ENCODE peak calls at places on chromosome 1, in ten cellular contexts. One of them, this sample, is unnamed.

GRCh38 chr1:211345719-211346118 is 19.1 kb downstream of the TRAF5 start:
- ATAC-seq in left colon: no peak
- ATAC-seq in activated CD8-positive, alpha-beta T cell treated with anti-CD3 and anti-CD28 coated beads for 36 hours: no peak
- ATAC-seq in stimulated activated naive CD8-positive, alpha-beta T cell treated with anti-CD3 and anti-CD28 coated beads, Interleukin-15, Interleukin-2, amounts not matched to agents 100 U/mL and 50 U/mL, for 24 hours: no peak
- ATAC-seq in activated CD4-positive, alpha-beta T cell treated with anti-CD3 and anti-CD28 coated beads for 36 hours: no peak
- ATAC-seq in pancreas: peak
- ATAC-seq in stimulated activated memory B cell treated with anti-CD40 and anti-IgM and Interleukin-4, amounts not matched to agents 10 μg/mL and 1 μg/mL and 100 μg/mL, for 72 hours: no peak
- ATAC-seq in effector memory CD8-positive, alpha-beta T cell: no peak
- ATAC-seq in CD8-positive, alpha-beta T cell: no peak
- ATAC-seq in stimulated activated naive B cell treated with anti-CD40 and anti-IgM and Interleukin-4, amounts not matched to agents 10 μg/mL and 1 μg/mL and 100 μg/mL, for 72 hours: no peak
- ATAC-seq in this sample: no peak

GRCh38 chr1:183004146-183004545 is 19.1 kb upstream of the LAMC1 start:
- ATAC-seq in left colon: no peak
- ATAC-seq in activated CD8-positive, alpha-beta T cell treated with anti-CD3 and anti-CD28 coated beads for 36 hours: no peak
- ATAC-seq in stimulated activated naive CD8-positive, alpha-beta T cell treated with anti-CD3 and anti-CD28 coated beads, Interleukin-15, Interleukin-2, amounts not matched to agents 100 U/mL and 50 U/mL, for 24 hours: no peak
- ATAC-seq in activated CD4-positive, alpha-beta T cell treated with anti-CD3 and anti-CD28 coated beads for 36 hours: no peak
- ATAC-seq in pancreas: no peak
- ATAC-seq in stimulated activated memory B cell treated with anti-CD40 and anti-IgM and Interleukin-4, amounts not matched to agents 10 μg/mL and 1 μg/mL and 100 μg/mL, for 72 hours: no peak
- ATAC-seq in effector memory CD8-positive, alpha-beta T cell: no peak
- ATAC-seq in CD8-positive, alpha-beta T cell: no peak
- ATAC-seq in stimulated activated naive B cell treated with anti-CD40 and anti-IgM and Interleukin-4, amounts not matched to agents 10 μg/mL and 1 μg/mL and 100 μg/mL, for 72 hours: no peak
- ATAC-seq in this sample: no peak

GRCh38 chr1:160581970-160582369 is 2.7 kb upstream of the CD84 start:
- ATAC-seq in left colon: peak
- ATAC-seq in activated CD8-positive, alpha-beta T cell treated with anti-CD3 and anti-CD28 coated beads for 36 hours: no peak
- ATAC-seq in stimulated activated naive CD8-positive, alpha-beta T cell treated with anti-CD3 and anti-CD28 coated beads, Interleukin-15, Interleukin-2, amounts not matched to agents 100 U/mL and 50 U/mL, for 24 hours: no peak
- ATAC-seq in activated CD4-positive, alpha-beta T cell treated with anti-CD3 and anti-CD28 coated beads for 36 hours: no peak
- ATAC-seq in pancreas: no peak
- ATAC-seq in stimulated activated memory B cell treated with anti-CD40 and anti-IgM and Interleukin-4, amounts not matched to agents 10 μg/mL and 1 μg/mL and 100 μg/mL, for 72 hours: no peak
- ATAC-seq in effector memory CD8-positive, alpha-beta T cell: no peak
- ATAC-seq in CD8-positive, alpha-beta T cell: no peak
- ATAC-seq in stimulated activated naive B cell treated with anti-CD40 and anti-IgM and Interleukin-4, amounts not matched to agents 10 μg/mL and 1 μg/mL and 100 μg/mL, for 72 hours: no peak
- ATAC-seq in this sample: no peak

GRCh38 chr1:46133181-46133658 is 791 bp upstream of the PIK3R3 start:
- ATAC-seq in left colon: peak
- ATAC-seq in activated CD8-positive, alpha-beta T cell treated with anti-CD3 and anti-CD28 coated beads for 36 hours: peak
- ATAC-seq in stimulated activated naive CD8-positive, alpha-beta T cell treated with anti-CD3 and anti-CD28 coated beads, Interleukin-15, Interleukin-2, amounts not matched to agents 100 U/mL and 50 U/mL, for 24 hours: peak
- ATAC-seq in activated CD4-positive, alpha-beta T cell treated with anti-CD3 and anti-CD28 coated beads for 36 hours: peak
- ATAC-seq in pancreas: peak
- ATAC-seq in stimulated activated memory B cell treated with anti-CD40 and anti-IgM and Interleukin-4, amounts not matched to agents 10 μg/mL and 1 μg/mL and 100 μg/mL, for 72 hours: peak
- ATAC-seq in effector memory CD8-positive, alpha-beta T cell: peak
- ATAC-seq in CD8-positive, alpha-beta T cell: peak
- ATAC-seq in stimulated activated naive B cell treated with anti-CD40 and anti-IgM and Interleukin-4, amounts not matched to agents 10 μg/mL and 1 μg/mL and 100 μg/mL, for 72 hours: peak
- ATAC-seq in this sample: peak

GRCh38 chr1:168386949-168387586 is 106.4 kb downstream of the TBX19 start:
- ATAC-seq in left colon: peak
- ATAC-seq in activated CD8-positive, alpha-beta T cell treated with anti-CD3 and anti-CD28 coated beads for 36 hours: peak
- ATAC-seq in stimulated activated naive CD8-positive, alpha-beta T cell treated with anti-CD3 and anti-CD28 coated beads, Interleukin-15, Interleukin-2, amounts not matched to agents 100 U/mL and 50 U/mL, for 24 hours: peak
- ATAC-seq in activated CD4-positive, alpha-beta T cell treated with anti-CD3 and anti-CD28 coated beads for 36 hours: peak
- ATAC-seq in pancreas: peak
- ATAC-seq in stimulated activated memory B cell treated with anti-CD40 and anti-IgM and Interleukin-4, amounts not matched to agents 10 μg/mL and 1 μg/mL and 100 μg/mL, for 72 hours: peak
- ATAC-seq in effector memory CD8-positive, alpha-beta T cell: peak
- ATAC-seq in CD8-positive, alpha-beta T cell: peak
- ATAC-seq in stimulated activated naive B cell treated with anti-CD40 and anti-IgM and Interleukin-4, amounts not matched to agents 10 μg/mL and 1 μg/mL and 100 μg/mL, for 72 hours: peak
- ATAC-seq in this sample: peak

GRCh38 chr1:199287632-199288031 is 648.8 kb downstream of the PTPRC start:
- ATAC-seq in left colon: no peak
- ATAC-seq in activated CD8-positive, alpha-beta T cell treated with anti-CD3 and anti-CD28 coated beads for 36 hours: peak
- ATAC-seq in stimulated activated naive CD8-positive, alpha-beta T cell treated with anti-CD3 and anti-CD28 coated beads, Interleukin-15, Interleukin-2, amounts not matched to agents 100 U/mL and 50 U/mL, for 24 hours: peak
- ATAC-seq in activated CD4-positive, alpha-beta T cell treated with anti-CD3 and anti-CD28 coated beads for 36 hours: peak
- ATAC-seq in pancreas: no peak
- ATAC-seq in stimulated activated memory B cell treated with anti-CD40 and anti-IgM and Interleukin-4, amounts not matched to agents 10 μg/mL and 1 μg/mL and 100 μg/mL, for 72 hours: no peak
- ATAC-seq in effector memory CD8-positive, alpha-beta T cell: no peak
- ATAC-seq in CD8-positive, alpha-beta T cell: no peak
- ATAC-seq in stimulated activated naive B cell treated with anti-CD40 and anti-IgM and Interleukin-4, amounts not matched to agents 10 μg/mL and 1 μg/mL and 100 μg/mL, for 72 hours: peak
- ATAC-seq in this sample: no peak

GRCh38 chr1:17538428-17539130 is 919 bp upstream of the ARHGEF10L start:
- ATAC-seq in left colon: peak
- ATAC-seq in activated CD8-positive, alpha-beta T cell treated with anti-CD3 and anti-CD28 coated beads for 36 hours: no peak
- ATAC-seq in stimulated activated naive CD8-positive, alpha-beta T cell treated with anti-CD3 and anti-CD28 coated beads, Interleukin-15, Interleukin-2, amounts not matched to agents 100 U/mL and 50 U/mL, for 24 hours: no peak
- ATAC-seq in activated CD4-positive, alpha-beta T cell treated with anti-CD3 and anti-CD28 coated beads for 36 hours: no peak
- ATAC-seq in pancreas: peak
- ATAC-seq in stimulated activated memory B cell treated with anti-CD40 and anti-IgM and Interleukin-4, amounts not matched to agents 10 μg/mL and 1 μg/mL and 100 μg/mL, for 72 hours: no peak
- ATAC-seq in effector memory CD8-positive, alpha-beta T cell: no peak
- ATAC-seq in CD8-positive, alpha-beta T cell: no peak
- ATAC-seq in stimulated activated naive B cell treated with anti-CD40 and anti-IgM and Interleukin-4, amounts not matched to agents 10 μg/mL and 1 μg/mL and 100 μg/mL, for 72 hours: no peak
- ATAC-seq in this sample: no peak

GRCh38 chr1:245604979-245605378 is 450.2 kb downstream of the KIF26B start:
- ATAC-seq in left colon: no peak
- ATAC-seq in activated CD8-positive, alpha-beta T cell treated with anti-CD3 and anti-CD28 coated beads for 36 hours: no peak
- ATAC-seq in stimulated activated naive CD8-positive, alpha-beta T cell treated with anti-CD3 and anti-CD28 coated beads, Interleukin-15, Interleukin-2, amounts not matched to agents 100 U/mL and 50 U/mL, for 24 hours: no peak
- ATAC-seq in activated CD4-positive, alpha-beta T cell treated with anti-CD3 and anti-CD28 coated beads for 36 hours: no peak
- ATAC-seq in pancreas: peak
- ATAC-seq in stimulated activated memory B cell treated with anti-CD40 and anti-IgM and Interleukin-4, amounts not matched to agents 10 μg/mL and 1 μg/mL and 100 μg/mL, for 72 hours: no peak
- ATAC-seq in effector memory CD8-positive, alpha-beta T cell: no peak
- ATAC-seq in CD8-positive, alpha-beta T cell: no peak
- ATAC-seq in stimulated activated naive B cell treated with anti-CD40 and anti-IgM and Interleukin-4, amounts not matched to agents 10 μg/mL and 1 μg/mL and 100 μg/mL, for 72 hours: no peak
- ATAC-seq in this sample: no peak

GRCh38 chr1:19606817-19607706 is 37.0 kb upstream of the NBL1 start:
- ATAC-seq in left colon: no peak
- ATAC-seq in activated CD8-positive, alpha-beta T cell treated with anti-CD3 and anti-CD28 coated beads for 36 hours: peak
- ATAC-seq in stimulated activated naive CD8-positive, alpha-beta T cell treated with anti-CD3 and anti-CD28 coated beads, Interleukin-15, Interleukin-2, amounts not matched to agents 100 U/mL and 50 U/mL, for 24 hours: peak
- ATAC-seq in activated CD4-positive, alpha-beta T cell treated with anti-CD3 and anti-CD28 coated beads for 36 hours: peak
- ATAC-seq in pancreas: no peak
- ATAC-seq in stimulated activated memory B cell treated with anti-CD40 and anti-IgM and Interleukin-4, amounts not matched to agents 10 μg/mL and 1 μg/mL and 100 μg/mL, for 72 hours: no peak
- ATAC-seq in effector memory CD8-positive, alpha-beta T cell: peak
- ATAC-seq in CD8-positive, alpha-beta T cell: peak
- ATAC-seq in stimulated activated naive B cell treated with anti-CD40 and anti-IgM and Interleukin-4, amounts not matched to agents 10 μg/mL and 1 μg/mL and 100 μg/mL, for 72 hours: no peak
- ATAC-seq in this sample: peak

GRCh38 chr1:7153464-7153863 is 368.2 kb downstream of the CAMTA1 start:
- ATAC-seq in left colon: no peak
- ATAC-seq in activated CD8-positive, alpha-beta T cell treated with anti-CD3 and anti-CD28 coated beads for 36 hours: no peak
- ATAC-seq in stimulated activated naive CD8-positive, alpha-beta T cell treated with anti-CD3 and anti-CD28 coated beads, Interleukin-15, Interleukin-2, amounts not matched to agents 100 U/mL and 50 U/mL, for 24 hours: no peak
- ATAC-seq in activated CD4-positive, alpha-beta T cell treated with anti-CD3 and anti-CD28 coated beads for 36 hours: no peak
- ATAC-seq in pancreas: no peak
- ATAC-seq in stimulated activated memory B cell treated with anti-CD40 and anti-IgM and Interleukin-4, amounts not matched to agents 10 μg/mL and 1 μg/mL and 100 μg/mL, for 72 hours: no peak
- ATAC-seq in effector memory CD8-positive, alpha-beta T cell: no peak
- ATAC-seq in CD8-positive, alpha-beta T cell: no peak
- ATAC-seq in stimulated activated naive B cell treated with anti-CD40 and anti-IgM and Interleukin-4, amounts not matched to agents 10 μg/mL and 1 μg/mL and 100 μg/mL, for 72 hours: no peak
- ATAC-seq in this sample: no peak

GRCh38 chr1:243642936-243643335 is 207.1 kb downstream of the AKT3 start:
- ATAC-seq in left colon: no peak
- ATAC-seq in activated CD8-positive, alpha-beta T cell treated with anti-CD3 and anti-CD28 coated beads for 36 hours: no peak
- ATAC-seq in stimulated activated naive CD8-positive, alpha-beta T cell treated with anti-CD3 and anti-CD28 coated beads, Interleukin-15, Interleukin-2, amounts not matched to agents 100 U/mL and 50 U/mL, for 24 hours: no peak
- ATAC-seq in activated CD4-positive, alpha-beta T cell treated with anti-CD3 and anti-CD28 coated beads for 36 hours: no peak
- ATAC-seq in pancreas: no peak
- ATAC-seq in stimulated activated memory B cell treated with anti-CD40 and anti-IgM and Interleukin-4, amounts not matched to agents 10 μg/mL and 1 μg/mL and 100 μg/mL, for 72 hours: no peak
- ATAC-seq in effector memory CD8-positive, alpha-beta T cell: no peak
- ATAC-seq in CD8-positive, alpha-beta T cell: no peak
- ATAC-seq in stimulated activated naive B cell treated with anti-CD40 and anti-IgM and Interleukin-4, amounts not matched to agents 10 μg/mL and 1 μg/mL and 100 μg/mL, for 72 hours: no peak
- ATAC-seq in this sample: no peak